ENCODE peak calls at places on chromosomes 16 and 17, in eight cellular contexts. C is fibroblast of lung, A is breast epithelium, J is colonic mucosa, Z is testis, X is upper lobe of right lung, W is esophagus squamous epithelium, P is A549. L is an unnamed sample.

GRCh38 chr16:85800321-85800669 is 800 bp downstream of the COX4I1 start:
- DNase-seq in C (no peak), A (no peak), J (peak; percentile 28), Z (no peak), X (no peak), W (no peak), P (no peak), L (no peak)

GRCh38 chr16:88298882-88299745 is 83.6 kb upstream of the ZNF469 start:
- DNase-seq in C (no peak), A (no peak), J (no peak), Z (no peak), X (no peak), W (no peak), P (no peak), L (no peak)

GRCh38 chr16:53372942-53373871 is 61.1 kb upstream of the RBL2 start:
- DNase-seq in C (no peak), A (peak; percentile 63), J (peak; percentile 90), Z (peak; percentile 69), X (peak; percentile 91), W (no peak), P (peak; percentile 32), L (peak; percentile 88)

GRCh38 chr16:50675686-50676610 is 5.2 kb downstream of the SNX20 start:
- DNase-seq in C (no peak), A (peak; percentile 38), J (no peak), Z (no peak), X (peak; percentile 79), W (no peak), P (no peak), L (no peak)

GRCh38 chr17:60157487-60158040 is 7.8 kb downstream of the CA4 start:
- DNase-seq in C (no peak), A (no peak), J (no peak), Z (no peak), X (no peak), W (no peak), P (no peak), L (no peak)

GRCh38 chr16:14111713-14112538 is 40.8 kb downstream of the MRTFB start:
- DNase-seq in C (no peak), A (peak; percentile 61), J (peak; percentile 79), Z (peak; percentile 54), X (no peak), W (no peak), P (no peak), L (peak; percentile 71)

GRCh38 chr16:84616515-84616914 is 1.4 kb downstream of the COTL1 start:
- DNase-seq in C (peak; percentile 37), A (no peak), J (peak; percentile 47), Z (no peak), X (no peak), W (no peak), P (no peak), L (peak; percentile 73)

GRCh38 chr17:32584792-32585191 is 98.0 kb downstream of the CDK5R1 start:
- DNase-seq in C (no peak), A (no peak), J (no peak), Z (no peak), X (no peak), W (no peak), P (no peak), L (no peak)

GRCh38 chr17:5272313-5272712 is 9.8 kb upstream of the RABEP1 start:
- DNase-seq in C (no peak), A (no peak), J (no peak), Z (no peak), X (peak; percentile 9), W (no peak), P (no peak), L (no peak)

GRCh38 chr16:47590472-47590871 is 129.3 kb downstream of the PHKB start:
- DNase-seq in C (no peak), A (no peak), J (no peak), Z (no peak), X (no peak), W (no peak), P (no peak), L (no peak)

GRCh38 chr17:42131971-42132370 is 9.4 kb downstream of the HSPB9 start:
- DNase-seq in C (no peak), A (no peak), J (no peak), Z (no peak), X (no peak), W (no peak), P (no peak), L (no peak)

GRCh38 chr16:57480127-57480753 is 6.1 kb downstream of the DOK4 start:
- DNase-seq in C (peak; percentile 14), A (no peak), J (peak; percentile 92), Z (peak; percentile 79), X (peak; percentile 85), W (no peak), P (peak; percentile 80), L (no peak)

GRCh38 chr17:32929288-32929574 is 1.3 kb downstream of the TMEM98 start:
- DNase-seq in C (peak; percentile 21), A (no peak), J (no peak), Z (peak; percentile 30), X (no peak), W (no peak), P (no peak), L (no peak)

GRCh38 chr16:31875112-31875803 is 1.7 kb downstream of the ZNF267 start:
- DNase-seq in C (no peak), A (no peak), J (no peak), Z (no peak), X (no peak), W (no peak), P (no peak), L (no peak)

GRCh38 chr17:75996665-75997590 is 3.7 kb upstream of the CDK3 start:
- DNase-seq in C (peak; percentile 23), A (peak; percentile 78), J (peak; percentile 88), Z (peak; percentile 61), X (peak; percentile 85), W (no peak), P (no peak), L (peak; percentile 84)

GRCh38 chr17:55346658-55347057 is 75.0 kb downstream of the MMD start:
- DNase-seq in C (no peak), A (no peak), J (no peak), Z (no peak), X (no peak), W (no peak), P (no peak), L (no peak)
- H3K4me1 ChIP-seq in C (no peaks in the 10 kb centered on the region), A (no peaks in the 10 kb centered on the region), J (no peaks in the 10 kb centered on the region), Z (no peaks in the 10 kb centered on the region), X (no peaks in the 10 kb centered on the region), W (peaks cover 11% of the 10 kb centered on the region), P (peaks cover 4% of the 10 kb centered on the region), L (no peaks in the 10 kb centered on the region)

GRCh38 chr16:67173808-67174705 is 3.7 kb downstream of the NOL3 start:
- DNase-seq in C (peak; percentile 82), A (peak; percentile 81), J (peak; percentile 92), Z (peak; percentile 91), X (peak; percentile 95), W (no peak), P (peak; percentile 89), L (peak; percentile 95)
- TF ChIP-seq CTCF in C (peak; percentile 20), A (no peak), J (no peak), Z (peak; percentile 14), X (peak; percentile 37), W (peak; percentile 44), P (peak; percentile 26), L (no peak)

DNA sequence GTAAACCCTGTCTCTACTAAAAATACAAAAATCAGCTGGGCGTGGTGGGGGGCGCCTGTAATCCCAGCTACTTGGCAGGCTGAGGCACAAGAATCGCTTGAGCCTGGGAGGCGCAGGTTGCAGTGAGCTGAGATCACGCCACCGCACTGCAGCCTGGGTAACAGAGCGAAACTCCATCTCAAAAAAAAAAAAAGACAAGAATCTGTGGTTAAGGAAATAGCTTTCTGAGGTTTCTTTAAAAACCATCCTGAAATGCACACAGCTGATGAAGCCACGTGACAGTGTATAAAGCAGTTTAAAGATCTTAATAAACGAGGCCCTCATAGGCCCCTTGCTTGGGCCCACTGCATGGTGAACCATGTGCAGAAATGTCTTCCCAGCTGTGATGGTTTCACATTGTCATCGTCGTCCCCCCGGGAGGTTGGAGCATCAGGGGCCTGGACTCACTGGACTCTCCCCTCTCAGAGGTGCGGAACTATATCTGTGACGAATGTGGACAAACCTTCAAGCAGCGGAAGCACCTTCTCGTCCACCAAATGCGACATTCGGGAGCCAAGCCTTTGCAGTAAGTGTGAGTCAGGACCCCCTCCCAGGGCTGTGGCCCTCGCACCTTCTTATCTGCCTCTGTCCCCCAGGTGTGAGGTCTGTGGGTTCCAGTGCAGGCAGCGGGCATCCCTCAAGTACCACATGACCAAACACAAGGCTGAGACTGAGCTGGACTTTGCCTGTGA is 16.2 kb downstream of the ZNF276 start:
- DNase-seq in C (no peak), A (no peak), J (no peak), Z (no peak), X (no peak), W (no peak), P (no peak), L (no peak)
- H3K4me1 ChIP-seq in C (no peaks in the 10 kb centered on the region), A (no peaks in the 10 kb centered on the region), J (no peaks in the 10 kb centered on the region), Z (no peaks in the 10 kb centered on the region), X (no peaks in the 10 kb centered on the region), W (no peaks in the 10 kb centered on the region), P (no peaks in the 10 kb centered on the region), L (peaks cover 4% of the 10 kb centered on the region)

DNA sequence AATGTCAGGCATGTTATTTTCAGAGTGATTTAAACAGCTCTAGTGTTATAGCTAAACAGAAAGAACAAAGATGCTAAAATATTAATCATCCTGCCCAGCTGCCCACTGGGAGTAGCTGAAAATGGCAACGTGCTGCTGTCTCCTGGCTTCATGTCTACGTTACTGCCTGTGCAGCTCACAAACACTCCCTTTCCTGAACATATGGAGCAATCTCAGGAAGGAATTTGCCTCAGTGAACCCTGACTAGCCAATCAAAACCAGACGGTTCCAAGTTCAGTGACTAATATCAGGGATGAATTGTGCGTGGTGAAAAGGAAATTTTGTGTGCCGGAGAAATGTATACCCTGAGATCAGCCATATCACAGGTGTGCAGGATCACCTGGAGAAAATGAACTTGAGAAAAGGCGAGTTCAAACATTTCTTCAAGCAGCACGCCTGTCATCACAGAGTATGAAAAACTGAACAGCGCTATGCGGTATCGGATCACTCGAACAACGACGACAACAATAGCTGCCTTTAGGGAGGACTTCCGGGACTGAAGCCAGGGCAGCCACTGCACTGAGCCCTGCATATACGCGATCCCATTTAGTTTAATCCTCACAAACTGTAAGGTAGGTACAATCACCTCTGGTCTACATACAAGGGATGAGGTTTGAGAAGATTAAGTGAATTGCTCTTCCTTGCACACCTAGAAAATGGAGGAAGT is 110.3 kb downstream of the STX8 start:
- DNase-seq in C (peak; percentile 71), A (no peak), J (no peak), Z (no peak), X (no peak), W (no peak), P (no peak), L (peak; percentile 32)
- TF ChIP-seq CTCF in C (peak; percentile 15), A (no peak), J (no peak), Z (no peak), X (no peak), W (peak; percentile 16), P (no peak), L (no peak)

DNA sequence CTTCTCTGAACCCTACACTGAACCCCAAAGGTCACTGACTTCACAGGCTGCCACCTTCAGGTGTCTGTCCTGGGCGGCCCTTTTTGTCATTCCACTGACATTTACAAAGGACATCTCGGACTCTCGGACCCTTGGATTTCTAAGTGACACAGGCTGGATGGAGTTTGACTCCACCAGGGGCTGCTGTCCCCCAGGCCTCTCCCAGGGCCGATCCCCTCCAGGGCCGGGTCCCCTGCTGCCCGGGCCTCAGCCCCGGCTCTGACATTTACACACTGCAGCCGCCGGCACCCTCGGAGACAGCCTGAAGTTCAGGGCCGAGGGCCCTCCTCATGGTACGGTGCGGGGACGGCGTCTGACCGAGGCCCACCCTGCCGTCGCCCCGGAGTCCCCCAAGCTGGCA is 24.1 kb downstream of the CACNA1H start:
- DNase-seq in C (no peak), A (no peak), J (no peak), Z (no peak), X (no peak), W (no peak), P (no peak), L (no peak)
- H3K4me1 ChIP-seq in C (peaks cover 4% of the 10 kb centered on the region), A (no peaks in the 10 kb centered on the region), J (no peaks in the 10 kb centered on the region), Z (peaks cover 26% of the 10 kb centered on the region), X (peaks cover 8% of the 10 kb centered on the region), W (peaks cover 43% of the 10 kb centered on the region), P (peaks cover 58% of the 10 kb centered on the region), L (no peaks in the 10 kb centered on the region)